ENCODE peak calls at places on chromosomes 13 and 19, in eight cellular contexts. Y is kidney; P is CD4-positive, CD25-positive, alpha-beta regulatory T cell; K is fibroblast of lung; B is WTC11; U is activated naive CD4-positive, alpha-beta T cell; W is KG1; D is EL. X is an unnamed sample.

GRCh38 chr19:916645-917322 is 349 bp upstream of the KISS1R start:
- DNase-seq in P (no peak), Y (no peak), B (peak), D (no peak), W (no peak), K (no peak), U (no peak), X (peak)

GRCh38 chr13:24672141-24673132 is 7.8 kb upstream of the ATP12A start:
- DNase-seq in P (no peak), W (no peak), D (no peak), Y (no peak), U (no peak), B (no peak), K (no peak), X (no peak)

GRCh38 chr13:106471957-106472543 is 63.4 kb downstream of the EFNB2 start:
- DNase-seq in W (no peak), D (peak), B (peak), P (no peak), U (no peak), K (peak), Y (no peak), X (peak)

GRCh38 chr19:11963566-11964355 is 1.1 kb upstream of the ZNF763 start:
- DNase-seq in K (peak), P (peak), B (peak), U (peak), W (peak), D (peak), Y (peak), X (peak)

GRCh38 chr13:96091164-96091931 is 1.4 kb downstream of the HS6ST3 start:
- DNase-seq in U (no peak), W (no peak), D (no peak), P (no peak), B (peak), Y (peak), K (peak), X (peak)

GRCh38 chr19:35882074-35882832 is 13.9 kb downstream of the APLP1 start:
- DNase-seq in W (peak), K (peak), D (peak), Y (no peak), B (no peak), P (peak), U (no peak), X (peak)

GRCh38 chr13:101258071-101258470 is 158.2 kb downstream of the NALCN start:
- DNase-seq in K (peak), P (no peak), D (peak), U (no peak), Y (no peak), B (peak), W (peak), X (peak)

GRCh38 chr19:38455031-38455430 is 21.5 kb downstream of the RYR1 start:
- DNase-seq in B (no peak), K (peak), D (peak), Y (no peak), U (no peak), W (no peak), P (no peak), X (no peak)

GRCh38 chr19:34269968-34270621 is 15.7 kb downstream of the GARRE1 start:
- DNase-seq in B (no peak), D (peak), K (peak), W (peak), U (peak), P (peak), Y (peak), X (no peak)

GRCh38 chr19:2633693-2634075 is 68.8 kb downstream of the GNG7 start:
- DNase-seq in U (no peak), Y (no peak), P (no peak), B (no peak), K (no peak), W (no peak), D (no peak), X (peak)

GRCh38 chr19:31537136-31537535 is 187.9 kb upstream of the TSHZ3 start:
- DNase-seq in K (no peak), P (no peak), U (no peak), D (no peak), B (no peak), W (no peak), Y (no peak), X (no peak)

GRCh38 chr19:49546825-49547565 is 19.2 kb downstream of the RCN3 start:
- DNase-seq in U (no peak), W (peak), Y (no peak), P (peak), D (peak), B (peak), K (peak), X (peak)

GRCh38 chr19:16661480-16662034 is 618 bp downstream of the TMEM38A start:
- DNase-seq in U (no peak), D (no peak), Y (peak), K (no peak), W (peak), P (no peak), B (peak), X (peak)

GRCh38 chr13:80338781-80339577 is 1.9 kb downstream of the SPRY2 start:
- DNase-seq in B (peak), W (no peak), U (no peak), K (peak), P (no peak), Y (peak), D (peak), X (peak)

GRCh38 chr13:21741396-21741795 is 70.5 kb downstream of the FGF9 start:
- DNase-seq in P (no peak), B (no peak), Y (no peak), U (no peak), D (no peak), W (no peak), K (no peak), X (no peak)

GRCh38 chr19:38663957-38664502 is 16.6 kb downstream of the ACTN4 start:
- DNase-seq in U (no peak), W (no peak), Y (peak), B (no peak), K (no peak), P (no peak), D (no peak), X (peak)

GRCh38 chr19:30240904-30241695 is 131.1 kb upstream of the ZNF536 start:
- DNase-seq in K (no peak), D (no peak), B (no peak), U (no peak), P (no peak), Y (no peak), W (no peak), X (no peak)

GRCh38 chr13:25171517-25172302 is at the start of gene AMER2:
- DNase-seq in Y (no peak), K (peak), U (no peak), W (no peak), D (no peak), B (peak), P (no peak), X (peak)

GRCh38 chr19:37872383-37872782 is 34.0 kb downstream of the WDR87 start:
- DNase-seq in W (no peak), B (no peak), D (no peak), P (no peak), U (no peak), K (peak), Y (no peak), X (no peak)

GRCh38 chr19:18422530-18423191 is 3.5 kb downstream of the SSBP4 start:
- DNase-seq in W (peak), D (no peak), K (no peak), P (peak), B (no peak), U (no peak), Y (peak), X (no peak)

GRCh38 chr19:2261438-2262172 is 5.4 kb upstream of the JSRP1 start:
- DNase-seq in U (peak), B (peak), K (no peak), P (no peak), W (no peak), Y (no peak), D (no peak), X (peak)

GRCh38 chr19:1987197-1988187 is 28.0 kb downstream of the BTBD2 start:
- DNase-seq in U (no peak), W (no peak), K (no peak), B (no peak), P (no peak), D (no peak), Y (no peak), X (no peak)

GRCh38 chr13:37942929-37943328 is 73.4 kb upstream of the TRPC4 start:
- DNase-seq in B (no peak), K (no peak), D (no peak), W (no peak), U (no peak), P (no peak), Y (no peak), X (no peak)

GRCh38 chr13:95154441-95154886 is 146.8 kb downstream of the ABCC4 start:
- DNase-seq in B (no peak), U (no peak), P (no peak), D (no peak), Y (no peak), K (peak), W (no peak), X (no peak)

GRCh38 chr13:51111174-51111573 is at the start of gene C13orf42:
- DNase-seq in P (no peak), U (no peak), Y (no peak), D (no peak), W (no peak), K (no peak), B (no peak), X (no peak)

GRCh38 chr19:19094513-19094912 is 30.7 kb downstream of the SLC25A42 start:
- DNase-seq in B (no peak), D (no peak), K (no peak), W (no peak), U (no peak), Y (no peak), P (no peak), X (peak)

GRCh38 chr13:66860868-66861447 is 369.2 kb downstream of the PCDH9 start:
- DNase-seq in W (no peak), D (no peak), B (no peak), U (no peak), K (no peak), P (no peak), Y (no peak), X (no peak)

GRCh38 chr19:19388568-19389555 is 16.6 kb upstream of the GATAD2A start:
- DNase-seq in U (no peak), Y (peak), W (no peak), K (no peak), D (no peak), B (no peak), P (no peak), X (no peak)

GRCh38 chr13:71634605-71635443 is 232.2 kb downstream of the DACH1 start:
- DNase-seq in Y (no peak), W (no peak), K (no peak), D (no peak), P (no peak), B (no peak), U (no peak), X (no peak)

GRCh38 chr13:58087566-58087965 is 456.0 kb downstream of the PCDH17 start:
- DNase-seq in W (no peak), K (peak), U (no peak), B (no peak), D (no peak), Y (no peak), P (no peak), X (no peak)

X was measured in H7.